ENCODE peak calls at places on chromosome X, in four cellular contexts. S is breast epithelium, J is body of pancreas, M is upper lobe of left lung. T is an unnamed sample.
A peak's percentile ranks its signal among the peaks of the same experiment; 100 is the strongest.

GRCh38 chrX:100645106-100645505 is 1.1 kb downstream of the SRPX2 start:
- DNase-seq in S (no peak), J (no peak), M (no peak), T (no peak)

GRCh38 chrX:81259008-81259713 is 57.3 kb downstream of the SH3BGRL start:
- DNase-seq in S (no peak), J (no peak), M (no peak), T (no peak)

GRCh38 chrX:153055827-153056748 is at the start of gene PNMA3:
- DNase-seq in S (no peak), J (no peak), M (no peak), T (peak; percentile 12)

GRCh38 chrX:136752796-136753195 is 27.9 kb downstream of the ARHGEF6 start:
- DNase-seq in S (no peak), J (no peak), M (no peak), T (no peak)

GRCh38 chrX:151039351-151039750 is 56.2 kb downstream of the HMGB3 start:
- DNase-seq in S (no peak), J (no peak), M (no peak), T (no peak)

GRCh38 chrX:120136128-120136527 is 20.4 kb upstream of the RHOXF1 start:
- DNase-seq in S (no peak), J (no peak), M (no peak), T (no peak)

GRCh38 chrX:27086221-27086620 is 376.9 kb downstream of the PPP4R3C start:
- DNase-seq in S (no peak), J (no peak), M (no peak), T (no peak)

GRCh38 chrX:153470411-153471363 is at the start of gene HAUS7:
- DNase-seq in S (peak; percentile 84), J (peak; percentile 88), M (peak; percentile 90), T (peak; percentile 82)

GRCh38 chrX:112211459-112211858 is 128.9 kb upstream of the TRPC5 start:
- DNase-seq in S (no peak), J (no peak), M (no peak), T (no peak)

GRCh38 chrX:27350476-27350875 is 112.7 kb downstream of the PPP4R3C start:
- DNase-seq in S (no peak), J (no peak), M (no peak), T (no peak)

GRCh38 chrX:50622751-50623150 is 152.1 kb upstream of the DGKK start:
- DNase-seq in S (no peak), J (no peak), M (no peak), T (no peak)

GRCh38 chrX:74923942-74924448 is 1.3 kb downstream of the NEXMIF start:
- DNase-seq in S (no peak), J (peak; percentile 16), M (no peak), T (peak; percentile 25)

GRCh38 chrX:13653022-13653693 is at the start of gene TCEANC:
- DNase-seq in S (peak; percentile 97), J (peak; percentile 97), M (peak; percentile 98), T (peak; percentile 95)

GRCh38 chrX:2385224-2385623 is 115.6 kb downstream of the DHRSX start:
- DNase-seq in S (no peak), J (no peak), M (no peak), T (no peak)

GRCh38 chrX:12007881-12008280 is 130.4 kb upstream of the FRMPD4 start:
- DNase-seq in S (no peak), J (no peak), M (no peak), T (no peak)

GRCh38 chrX:9443327-9443726 is 21.5 kb upstream of the TBL1X start:
- DNase-seq in S (no peak), J (no peak), M (no peak), T (no peak)

GRCh38 chrX:7996414-7996813 is 69.2 kb upstream of the PNPLA4 start:
- DNase-seq in S (no peak), J (peak; percentile 17), M (no peak), T (peak; percentile 27)

GRCh38 chrX:69282893-69283690 is 117.8 kb upstream of the PJA1 start:
- DNase-seq in S (no peak), J (no peak), M (no peak), T (no peak)

GRCh38 chrX:79573760-79574159 is 206.6 kb upstream of the ITM2A start:
- DNase-seq in S (no peak), J (no peak), M (no peak), T (no peak)
- H3K36me3 ChIP-seq in S (no peaks in the 10 kb centered on the region), J (no peaks in the 10 kb centered on the region), M (no peaks in the 10 kb centered on the region), T (no peaks in the 10 kb centered on the region)

DNA sequence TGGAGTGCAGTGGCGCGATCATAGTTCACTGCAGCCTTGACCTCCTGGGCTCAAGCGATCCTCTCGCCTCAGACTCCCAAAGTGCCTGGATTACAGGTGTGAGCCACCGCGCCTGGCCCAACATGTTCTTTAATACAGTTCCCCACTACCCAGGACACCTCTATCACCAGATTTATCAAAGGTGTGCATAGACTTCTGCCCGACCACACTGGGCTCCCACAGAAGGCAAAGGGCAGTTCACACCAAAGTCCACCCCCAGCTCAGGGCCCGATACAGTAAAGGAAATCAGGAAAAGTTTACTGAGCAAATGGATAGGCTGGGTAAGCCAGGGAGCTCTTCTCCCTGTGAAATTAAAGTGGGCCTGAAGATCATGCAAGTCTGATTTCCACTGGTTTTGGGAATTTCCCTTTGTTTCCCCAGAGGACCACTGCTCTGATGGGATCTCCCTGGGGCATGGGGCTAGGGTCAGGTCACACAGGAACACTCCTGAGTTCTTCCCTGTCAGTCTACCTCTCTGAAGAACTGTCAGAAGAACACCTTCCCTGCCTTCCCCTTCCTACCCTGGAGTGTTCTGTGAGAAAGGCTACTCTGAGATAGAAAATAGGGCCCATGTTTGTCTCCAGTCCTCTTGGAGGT is 17.7 kb upstream of the PIM2 start:
- DNase-seq in S (no peak), J (no peak), M (no peak), T (no peak)
- TF ChIP-seq POLR2A in S (no peak), J (no peak), M (no peak), T (no peak)

GRCh38 chrX:133969191-133969590 is 16.2 kb downstream of the GPC3 start:
- DNase-seq in S (no peak), J (no peak), M (no peak), T (no peak)
- H3K4me3 ChIP-seq in S (no peak overlapping the region), J (no peak overlapping the region), M (no peak overlapping the region), T (no peak overlapping the region)

GRCh38 chrX:41180194-41180902 is 95.1 kb downstream of the USP9X start:
- DNase-seq in S (peak; percentile 28), J (peak; percentile 42), M (peak; percentile 59), T (peak; percentile 47)
- H3K36me3 ChIP-seq in S (peaks cover 4% of the 10 kb centered on the region), J (no peaks in the 10 kb centered on the region), M (no peaks in the 10 kb centered on the region), T (peaks cover 9% of the 10 kb centered on the region)

GRCh38 chrX:130173190-130173895 is 1.6 kb downstream of the RAB33A start:
- DNase-seq in S (no peak), J (peak; percentile 48), M (peak; percentile 38), T (no peak)
- TF ChIP-seq POLR2A in S (no peak), J (no peak), M (no peak), T (no peak)

GRCh38 chrX:56231706-56232105 is 450 bp upstream of the KLF8 start:
- DNase-seq in S (no peak), J (no peak), M (no peak), T (no peak)
- H3K4me3 ChIP-seq in S (peak overlapping the region; percentile 68), J (no peak overlapping the region), M (peak overlapping the region; percentile 53), T (peak overlapping the region; percentile 25)

GRCh38 chrX:56385960-56386359 is 153.8 kb downstream of the KLF8 start:
- DNase-seq in S (no peak), J (no peak), M (no peak), T (no peak)
- H3K36me3 ChIP-seq in S (no peaks in the 10 kb centered on the region), J (no peaks in the 10 kb centered on the region), M (no peaks in the 10 kb centered on the region), T (no peaks in the 10 kb centered on the region)

GRCh38 chrX:154547245-154548027 is at the start of gene IKBKG:
- DNase-seq in S (peak; percentile 84), J (peak; percentile 90), M (peak; percentile 93), T (peak; percentile 87)
- TF ChIP-seq POLR2A in S (peak; percentile 18), J (peak; percentile 63), M (no peak), T (no peak)